ENCODE peak calls at places on chromosomes 11 and 22, in four cellular contexts. Z is HuH-7, H is dorsolateral prefrontal cortex, N is astrocyte. O is an unnamed sample.

GRCh38 chr22:46149493-46149997 is 781 bp upstream of the PPARA start:
- DNase-seq in N (no peak), H (peak; percentile 41), Z (no peak), O (no peak)

GRCh38 chr11:71194702-71195101 is 57.7 kb downstream of the SHANK2 start:
- DNase-seq in H (no peak), Z (peak; percentile 60), N (no peak), O (no peak)

GRCh38 chr11:105367129-105367528 is 227.6 kb upstream of the CARD18 start:
- DNase-seq in N (no peak), Z (no peak), H (no peak), O (no peak)

GRCh38 chr11:640021-640706 is 3.1 kb downstream of the DRD4 start:
- DNase-seq in Z (no peak), N (no peak), H (no peak), O (no peak)

GRCh38 chr11:64314805-64315561 is 2.4 kb downstream of the TRMT112 start:
- DNase-seq in Z (no peak), H (no peak), N (no peak), O (no peak)

GRCh38 chr11:77309401-77310085 is 8.1 kb upstream of the GDPD4 start:
- DNase-seq in H (no peak), N (no peak), Z (no peak), O (no peak)

GRCh38 chr11:57798905-57799559 is 37.4 kb downstream of the CTNND1 start:
- DNase-seq in H (no peak), Z (no peak), N (peak; percentile 68), O (no peak)

GRCh38 chr22:35444685-35445399 is 44.9 kb downstream of the MCM5 start:
- DNase-seq in H (no peak), N (no peak), Z (no peak), O (no peak)

GRCh38 chr11:35347921-35348331 is 71.4 kb downstream of the SLC1A2 start:
- DNase-seq in H (no peak), N (peak; percentile 29), Z (no peak), O (peak; percentile 66)

GRCh38 chr11:102830328-102830727 is 13.1 kb downstream of the MMP3 start:
- DNase-seq in Z (no peak), N (peak; percentile 66), H (no peak), O (no peak)

GRCh38 chr11:46238078-46238966 is 39.1 kb upstream of the CREB3L1 start:
- DNase-seq in Z (peak; percentile 55), N (peak; percentile 34), H (no peak), O (peak; percentile 44)

GRCh38 chr22:25777870-25778269 is 35.9 kb downstream of the MYO18B start:
- DNase-seq in H (no peak), Z (peak; percentile 64), N (peak; percentile 13), O (peak; percentile 64)

GRCh38 chr22:32079110-32080089 is 36.3 kb downstream of the SLC5A1 start:
- DNase-seq in H (no peak), N (peak; percentile 75), Z (no peak), O (no peak)

GRCh38 chr11:28701760-28702449 is 593.7 kb downstream of the METTL15 start:
- DNase-seq in Z (no peak), H (no peak), N (no peak), O (no peak)

GRCh38 chr11:1352696-1353382 is 36.9 kb upstream of the BRSK2 start:
- DNase-seq in Z (no peak), N (no peak), H (no peak), O (no peak)

GRCh38 chr22:29306175-29306829 is at the start of gene GAS2L1:
- DNase-seq in N (peak; percentile 57), H (peak; percentile 62), Z (peak; percentile 100), O (no peak)

GRCh38 chr22:46948411-46949144 is 186.1 kb downstream of the TBC1D22A start:
- DNase-seq in H (no peak), N (no peak), Z (no peak), O (no peak)

GRCh38 chr22:22710719-22711531 is 66.5 kb downstream of the GGTLC2 start:
- DNase-seq in H (peak; percentile 50), N (no peak), Z (peak; percentile 72), O (peak; percentile 41)

O was measured in cerebellum.